ENCODE peak calls at places on chromosomes 3 and 15, in six cellular contexts. U, M, L, A, C and V are unnamed samples. For H3K4me1, the result is how much of the 10 kb centered on the place peaks cover.

GRCh38 chr3:107855710-107856109 is 235.1 kb downstream of the CD47 start:
- DNase-seq in U (no peak), M (no peak), L (no peak), A (no peak), C (no peak), V (no peak)

GRCh38 chr15:64635486-64635815 is 139.9 kb downstream of the RBPMS2 start:
- DNase-seq in U (peak), M (peak), L (peak), A (no peak), C (peak), V (peak)

GRCh38 chr15:43067717-43068461 is 37.9 kb downstream of the UBR1 start:
- DNase-seq in U (no peak), M (no peak), L (no peak), A (peak), C (no peak), V (no peak)

GRCh38 chr3:19937459-19938362 is 3.7 kb upstream of the EFHB start:
- DNase-seq in U (no peak), M (no peak), L (no peak), A (no peak), C (no peak), V (no peak)

GRCh38 chr15:33675246-33675645 is 293.1 kb upstream of the CHRM5 start:
- DNase-seq in U (no peak), M (no peak), L (no peak), A (no peak), C (no peak), V (no peak)

GRCh38 chr3:23991236-23992050 is 46.4 kb downstream of the NR1D2 start:
- DNase-seq in U (no peak), M (no peak), L (no peak), A (no peak), C (no peak), V (no peak)

GRCh38 chr3:120029749-120030148 is 64.5 kb downstream of the GSK3B start:
- DNase-seq in U (no peak), M (no peak), L (no peak), A (no peak), C (no peak), V (no peak)

GRCh38 chr15:60400957-60401356 is 3.2 kb upstream of the ANXA2 start:
- DNase-seq in U (no peak), M (no peak), L (no peak), A (no peak), C (no peak), V (no peak)

GRCh38 chr3:150738688-150739087 is 24.3 kb downstream of the SIAH2 start:
- DNase-seq in U (no peak), M (no peak), L (no peak), A (no peak), C (no peak), V (no peak)

DNA sequence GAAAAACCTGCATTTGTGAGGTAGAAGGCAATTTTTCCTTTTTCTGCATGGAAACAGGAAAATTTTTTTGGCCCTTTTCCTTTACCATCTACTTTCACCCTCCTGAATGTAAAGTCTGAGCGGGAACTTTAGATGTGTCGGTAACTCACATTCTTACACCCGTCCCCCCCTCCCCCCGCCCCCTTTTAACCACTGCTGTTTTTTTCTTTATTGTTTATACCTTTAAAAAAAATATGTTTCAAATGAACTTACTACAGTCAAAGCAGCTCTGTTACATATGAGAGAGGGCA is 487 bp upstream of the HES1 start:
- DNase-seq in U (no peak), M (no peak), L (no peak), A (no peak), C (no peak), V (no peak)
- H3K4me1 ChIP-seq in U (half or more), M (under half), L (under half), A (half or more), C (half or more), V (under half)

DNA sequence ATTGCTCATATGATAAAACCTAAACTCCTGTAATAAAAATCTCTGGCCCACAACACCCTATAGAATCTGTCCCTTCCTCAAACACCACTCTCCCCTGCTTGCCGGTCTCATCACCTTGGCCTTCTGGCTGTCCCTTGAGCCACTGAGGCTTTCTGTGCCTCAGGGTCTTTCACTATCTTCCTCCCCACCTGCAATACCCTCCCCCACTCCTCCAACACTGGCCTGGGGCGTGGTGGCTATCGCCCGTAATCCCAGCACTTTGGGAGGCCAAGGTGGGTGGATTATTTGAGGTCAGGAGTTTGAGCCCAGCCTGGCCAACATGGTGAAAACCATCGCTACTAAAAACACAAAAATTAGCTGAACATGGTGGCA is 3.3 kb upstream of the CSK start:
- DNase-seq in U (no peak), M (no peak), L (no peak), A (no peak), C (no peak), V (no peak)
- H3K4me1 ChIP-seq in U (half or more), M (under half), L (under half), A (under half), C (half or more), V (under half)

GRCh38 chr3:118688396-118688884 is 346.2 kb downstream of the IGSF11 start:
- DNase-seq in U (no peak), M (no peak), L (no peak), A (no peak), C (no peak), V (no peak)

GRCh38 chr3:118683636-118684035 is 351.0 kb downstream of the IGSF11 start:
- DNase-seq in U (no peak), M (no peak), L (no peak), A (no peak), C (no peak), V (no peak)

DNA sequence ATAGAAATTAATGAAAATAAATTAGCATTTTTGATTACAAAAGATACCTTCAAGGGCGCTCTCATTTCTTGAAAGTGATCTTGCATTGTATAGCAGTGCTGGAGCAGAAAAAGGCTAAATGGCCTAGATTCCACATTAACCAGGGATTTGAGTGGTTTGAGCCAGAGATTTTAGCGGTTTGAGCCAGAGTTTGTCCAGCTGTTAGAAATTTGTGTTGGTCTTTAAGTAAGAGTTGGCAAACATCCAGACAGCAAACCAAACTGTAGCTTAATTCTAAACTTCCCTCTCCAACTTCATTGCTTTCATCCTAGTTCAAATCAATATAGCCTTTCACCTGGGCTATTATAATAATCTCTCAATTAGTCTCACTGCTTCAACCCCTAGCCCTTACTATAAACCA is 351.7 kb downstream of the IGSF11 start:
- DNase-seq in U (no peak), M (no peak), L (no peak), A (no peak), C (no peak), V (no peak)
- H3K4me1 ChIP-seq in U (under half), M (under half), L (under half), A (under half), C (under half), V (under half)

DNA sequence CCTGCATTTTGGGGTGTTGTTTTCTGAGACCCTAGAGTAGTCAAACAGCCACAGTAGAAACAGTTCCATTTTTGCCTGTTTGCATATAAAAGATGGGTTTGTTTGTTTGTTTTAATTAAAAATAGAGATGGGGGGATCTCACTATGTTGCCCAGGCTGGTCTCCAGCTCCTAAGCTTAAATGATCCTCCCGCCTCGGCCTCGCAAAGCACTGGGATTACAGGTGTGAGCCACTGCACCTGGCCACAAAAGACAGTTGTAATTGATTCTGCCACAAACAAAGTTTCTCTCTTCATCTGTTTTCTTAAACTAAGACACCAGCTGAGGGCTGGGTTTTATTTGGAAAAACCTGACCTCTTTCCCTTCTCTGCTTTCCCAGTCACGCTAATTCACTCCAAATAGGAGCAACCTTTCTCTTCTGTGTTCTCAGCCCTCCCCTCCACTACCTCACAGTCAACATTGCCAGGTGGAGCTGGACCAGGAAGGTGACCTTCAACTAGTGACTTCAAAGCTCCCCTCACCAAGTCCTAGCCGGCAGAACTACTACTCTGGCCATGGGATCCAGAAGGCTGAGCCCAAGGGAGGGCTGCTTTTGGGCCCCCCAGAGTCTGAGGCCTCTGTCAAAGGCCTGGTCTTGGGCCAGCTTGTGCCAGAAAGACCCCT is 1.5 kb upstream of the IDH2 start:
- DNase-seq in U (peak), M (peak), L (no peak), A (no peak), C (no peak), V (peak)
- H3K4me1 ChIP-seq in U (half or more), M (under half), L (under half), A (under half), C (half or more), V (under half)

GRCh38 chr3:35883929-35884328 is 244.6 kb downstream of the ARPP21 start:
- DNase-seq in U (no peak), M (no peak), L (no peak), A (no peak), C (no peak), V (no peak)
- H3K4me1 ChIP-seq in U (under half), M (under half), L (under half), A (under half), C (under half), V (under half)

GRCh38 chr3:125048282-125048681 is 7.5 kb downstream of the HEG1 start:
- DNase-seq in U (no peak), M (no peak), L (no peak), A (peak), C (no peak), V (no peak)
- H3K4me1 ChIP-seq in U (half or more), M (half or more), L (half or more), A (half or more), C (half or more), V (under half)

GRCh38 chr3:56929809-56930615 is 128.3 kb upstream of the ARHGEF3 start:
- DNase-seq in U (no peak), M (no peak), L (no peak), A (no peak), C (no peak), V (no peak)

GRCh38 chr3:56930706-56931105 is 129.0 kb upstream of the ARHGEF3 start:
- DNase-seq in U (no peak), M (no peak), L (no peak), A (peak), C (no peak), V (no peak)

GRCh38 chr3:56923546-56924224 is 121.9 kb upstream of the ARHGEF3 start:
- DNase-seq in U (peak), M (peak), L (peak), A (peak), C (peak), V (no peak)

GRCh38 chr3:56928379-56929068 is 126.8 kb upstream of the ARHGEF3 start:
- DNase-seq in U (no peak), M (peak), L (no peak), A (no peak), C (no peak), V (no peak)

GRCh38 chr3:56926513-56927282 is 124.9 kb upstream of the ARHGEF3 start:
- DNase-seq in U (no peak), M (no peak), L (no peak), A (peak), C (no peak), V (no peak)
- H3K4me1 ChIP-seq in U (half or more), M (under half), L (half or more), A (half or more), C (half or more), V (under half)

GRCh38 chr3:45605569-45605968 is 11.0 kb downstream of the LIMD1 start:
- DNase-seq in U (no peak), M (no peak), L (no peak), A (no peak), C (no peak), V (no peak)
- H3K4me1 ChIP-seq in U (half or more), M (half or more), L (half or more), A (under half), C (half or more), V (under half)